ENCODE peak calls at places on chromosomes 16 and 17, in five cellular contexts. G, Y, M, V and H are unnamed samples.

GRCh38 chr17:76947309-76947708 is 79.1 kb downstream of the MGAT5B start:
- DNase-seq in M (no peak), V (no peak), G (no peak), Y (no peak), H (no peak)

GRCh38 chr17:38428150-38428642 is at the start of gene ARHGAP23:
- DNase-seq in M (peak; percentile 39), G (no peak), Y (no peak), V (no peak), H (peak; percentile 74)

GRCh38 chr16:67339453-67339852 is 12.8 kb downstream of the LRRC36 start:
- DNase-seq in M (peak; percentile 26), Y (no peak), V (no peak), G (no peak), H (no peak)

GRCh38 chr17:19335951-19336631 is 26.4 kb downstream of the B9D1 start:
- DNase-seq in Y (no peak), V (no peak), G (no peak), M (no peak), H (no peak)

GRCh38 chr17:1608676-1609075 is 20.0 kb downstream of the SLC43A2 start:
- DNase-seq in G (no peak), M (no peak), V (no peak), Y (no peak), H (no peak)

GRCh38 chr17:11644265-11645212 is 46.3 kb downstream of the DNAH9 start:
- DNase-seq in Y (no peak), V (no peak), M (peak; percentile 76), G (peak; percentile 7), H (peak; percentile 60)

GRCh38 chr17:33667671-33668070 is 374.6 kb upstream of the ASIC2 start:
- DNase-seq in V (no peak), Y (no peak), G (no peak), M (peak; percentile 56), H (no peak)

GRCh38 chr17:49260011-49260921 is 29.7 kb upstream of the PHOSPHO1 start:
- DNase-seq in V (peak; percentile 64), G (peak; percentile 37), M (peak; percentile 43), Y (peak; percentile 27), H (peak; percentile 72)

GRCh38 chr17:50113624-50114320 is 16.2 kb downstream of the SAMD14 start:
- DNase-seq in V (no peak), Y (no peak), M (no peak), G (no peak), H (no peak)

GRCh38 chr16:3804426-3805016 is 76.0 kb downstream of the CREBBP start:
- DNase-seq in V (no peak), Y (no peak), M (no peak), G (no peak), H (no peak)

GRCh38 chr16:49639739-49640388 is 216.0 kb downstream of the ZNF423 start:
- DNase-seq in Y (no peak), M (no peak), G (no peak), V (no peak), H (no peak)

GRCh38 chr16:7651803-7652570 is 319.3 kb downstream of the RBFOX1 start:
- DNase-seq in V (no peak), G (no peak), Y (no peak), M (no peak), H (no peak)